ENCODE peak calls at places on chromosome 21, in five cellular contexts. One of them, this sample, is unnamed.
A peak's percentile ranks its signal among the peaks of the same experiment; 100 is the strongest.

GRCh38 chr21:35198004-35198403 is 148.9 kb upstream of the RUNX1 start:
- DNase-seq in H1: no peak
- DNase-seq in H7: no peak
- DNase-seq in lung microvascular endothelial cell: no peak
- DNase-seq in stimulated activated CD4-positive, alpha-beta T cell treated with anti-CD3 and anti-CD28 coated beads, Interleukin-4, amount 100 ng/mL, for 1 hour: no peak
- DNase-seq in this sample: peak; percentile 81

GRCh38 chr21:42471206-42471605 is 24.8 kb downstream of the RSPH1 start:
- DNase-seq in H1: no peak
- DNase-seq in H7: no peak
- DNase-seq in lung microvascular endothelial cell: no peak
- DNase-seq in stimulated activated CD4-positive, alpha-beta T cell treated with anti-CD3 and anti-CD28 coated beads, Interleukin-4, amount 100 ng/mL, for 1 hour: no peak
- DNase-seq in this sample: no peak

GRCh38 chr21:45366476-45366875 is 38.5 kb upstream of the COL18A1 start:
- DNase-seq in H1: no peak
- DNase-seq in H7: no peak
- DNase-seq in lung microvascular endothelial cell: no peak
- DNase-seq in stimulated activated CD4-positive, alpha-beta T cell treated with anti-CD3 and anti-CD28 coated beads, Interleukin-4, amount 100 ng/mL, for 1 hour: no peak
- DNase-seq in this sample: no peak

GRCh38 chr21:46304955-46305354 is 18.7 kb downstream of the C21orf58 start:
- DNase-seq in H1: no peak
- DNase-seq in H7: no peak
- DNase-seq in lung microvascular endothelial cell: no peak
- DNase-seq in stimulated activated CD4-positive, alpha-beta T cell treated with anti-CD3 and anti-CD28 coated beads, Interleukin-4, amount 100 ng/mL, for 1 hour: no peak
- DNase-seq in this sample: no peak

GRCh38 chr21:42171091-42172053 is 47.6 kb upstream of the ABCG1 start:
- DNase-seq in H1: no peak
- DNase-seq in H7: no peak
- DNase-seq in lung microvascular endothelial cell: peak; percentile 94
- DNase-seq in stimulated activated CD4-positive, alpha-beta T cell treated with anti-CD3 and anti-CD28 coated beads, Interleukin-4, amount 100 ng/mL, for 1 hour: no peak
- DNase-seq in this sample: no peak

GRCh38 chr21:29655577-29655976 is 284.2 kb downstream of the GRIK1 start:
- DNase-seq in H1: no peak
- DNase-seq in H7: no peak
- DNase-seq in lung microvascular endothelial cell: no peak
- DNase-seq in stimulated activated CD4-positive, alpha-beta T cell treated with anti-CD3 and anti-CD28 coated beads, Interleukin-4, amount 100 ng/mL, for 1 hour: no peak
- DNase-seq in this sample: no peak

GRCh38 chr21:34800797-34801518 is 132.2 kb downstream of the CLIC6 start:
- DNase-seq in H1: no peak
- DNase-seq in H7: no peak
- DNase-seq in lung microvascular endothelial cell: no peak
- DNase-seq in stimulated activated CD4-positive, alpha-beta T cell treated with anti-CD3 and anti-CD28 coated beads, Interleukin-4, amount 100 ng/mL, for 1 hour: no peak
- DNase-seq in this sample: no peak

GRCh38 chr21:26389971-26390641 is 183.0 kb downstream of the CYYR1 start:
- DNase-seq in H1: no peak
- DNase-seq in H7: no peak
- DNase-seq in lung microvascular endothelial cell: no peak
- DNase-seq in stimulated activated CD4-positive, alpha-beta T cell treated with anti-CD3 and anti-CD28 coated beads, Interleukin-4, amount 100 ng/mL, for 1 hour: no peak
- DNase-seq in this sample: peak; percentile 47

GRCh38 chr21:41845310-41846032 is 33.7 kb downstream of the PRDM15 start:
- DNase-seq in H1: no peak
- DNase-seq in H7: no peak
- DNase-seq in lung microvascular endothelial cell: no peak
- DNase-seq in stimulated activated CD4-positive, alpha-beta T cell treated with anti-CD3 and anti-CD28 coated beads, Interleukin-4, amount 100 ng/mL, for 1 hour: no peak
- DNase-seq in this sample: no peak

GRCh38 chr21:29664615-29665014 is 275.2 kb downstream of the GRIK1 start:
- DNase-seq in H1: no peak
- DNase-seq in H7: no peak
- DNase-seq in lung microvascular endothelial cell: peak; percentile 32
- DNase-seq in stimulated activated CD4-positive, alpha-beta T cell treated with anti-CD3 and anti-CD28 coated beads, Interleukin-4, amount 100 ng/mL, for 1 hour: no peak
- DNase-seq in this sample: no peak

GRCh38 chr21:36839123-36839522 is 127.3 kb downstream of the HLCS start:
- DNase-seq in H1: no peak
- DNase-seq in H7: no peak
- DNase-seq in lung microvascular endothelial cell: no peak
- DNase-seq in stimulated activated CD4-positive, alpha-beta T cell treated with anti-CD3 and anti-CD28 coated beads, Interleukin-4, amount 100 ng/mL, for 1 hour: no peak
- DNase-seq in this sample: peak; percentile 39

GRCh38 chr21:18499761-18500376 is 96.3 kb upstream of the TMPRSS15 start:
- DNase-seq in H1: no peak
- DNase-seq in H7: peak; percentile 2
- DNase-seq in lung microvascular endothelial cell: peak; percentile 47
- DNase-seq in stimulated activated CD4-positive, alpha-beta T cell treated with anti-CD3 and anti-CD28 coated beads, Interleukin-4, amount 100 ng/mL, for 1 hour: peak; percentile 7
- DNase-seq in this sample: no peak

GRCh38 chr21:37257526-37257966 is 9.6 kb downstream of the VPS26C start:
- DNase-seq in H1: no peak
- DNase-seq in H7: no peak
- DNase-seq in lung microvascular endothelial cell: peak; percentile 69
- DNase-seq in stimulated activated CD4-positive, alpha-beta T cell treated with anti-CD3 and anti-CD28 coated beads, Interleukin-4, amount 100 ng/mL, for 1 hour: no peak
- DNase-seq in this sample: no peak

GRCh38 chr21:34336756-34337391 is 26.9 kb upstream of the KCNE2 start:
- DNase-seq in H1: no peak
- DNase-seq in H7: no peak
- DNase-seq in lung microvascular endothelial cell: peak; percentile 42
- DNase-seq in stimulated activated CD4-positive, alpha-beta T cell treated with anti-CD3 and anti-CD28 coated beads, Interleukin-4, amount 100 ng/mL, for 1 hour: no peak
- DNase-seq in this sample: no peak

GRCh38 chr21:31548688-31549087 is 110.8 kb upstream of the SOD1 start:
- DNase-seq in H1: no peak
- DNase-seq in H7: no peak
- DNase-seq in lung microvascular endothelial cell: no peak
- DNase-seq in stimulated activated CD4-positive, alpha-beta T cell treated with anti-CD3 and anti-CD28 coated beads, Interleukin-4, amount 100 ng/mL, for 1 hour: no peak
- DNase-seq in this sample: no peak

GRCh38 chr21:41045534-41046268 is 122.3 kb upstream of the BACE2 start:
- DNase-seq in H1: peak; percentile 9
- DNase-seq in H7: peak; percentile 51
- DNase-seq in lung microvascular endothelial cell: no peak
- DNase-seq in stimulated activated CD4-positive, alpha-beta T cell treated with anti-CD3 and anti-CD28 coated beads, Interleukin-4, amount 100 ng/mL, for 1 hour: no peak
- DNase-seq in this sample: no peak

GRCh38 chr21:45845790-45846130 is 135.8 kb upstream of the COL6A1 start:
- DNase-seq in H1: no peak
- DNase-seq in H7: no peak
- DNase-seq in lung microvascular endothelial cell: no peak
- DNase-seq in stimulated activated CD4-positive, alpha-beta T cell treated with anti-CD3 and anti-CD28 coated beads, Interleukin-4, amount 100 ng/mL, for 1 hour: no peak
- DNase-seq in this sample: no peak

GRCh38 chr21:46089285-46089684 is 8.6 kb upstream of the COL6A2 start:
- DNase-seq in H1: no peak
- DNase-seq in H7: peak; percentile 26
- DNase-seq in lung microvascular endothelial cell: no peak
- DNase-seq in stimulated activated CD4-positive, alpha-beta T cell treated with anti-CD3 and anti-CD28 coated beads, Interleukin-4, amount 100 ng/mL, for 1 hour: no peak
- DNase-seq in this sample: no peak

GRCh38 chr21:36186506-36187399 is 30.1 kb downstream of the DOP1B start:
- DNase-seq in H1: no peak
- DNase-seq in H7: peak; percentile 59
- DNase-seq in lung microvascular endothelial cell: no peak
- DNase-seq in stimulated activated CD4-positive, alpha-beta T cell treated with anti-CD3 and anti-CD28 coated beads, Interleukin-4, amount 100 ng/mL, for 1 hour: no peak
- DNase-seq in this sample: no peak

GRCh38 chr21:42060166-42060565 is 11.0 kb upstream of the UMODL1 start:
- DNase-seq in H1: no peak
- DNase-seq in H7: no peak
- DNase-seq in lung microvascular endothelial cell: no peak
- DNase-seq in stimulated activated CD4-positive, alpha-beta T cell treated with anti-CD3 and anti-CD28 coated beads, Interleukin-4, amount 100 ng/mL, for 1 hour: no peak
- DNase-seq in this sample: no peak

GRCh38 chr21:29233611-29234540 is 64.8 kb upstream of the BACH1 start:
- DNase-seq in H1: no peak
- DNase-seq in H7: no peak
- DNase-seq in lung microvascular endothelial cell: no peak
- DNase-seq in stimulated activated CD4-positive, alpha-beta T cell treated with anti-CD3 and anti-CD28 coated beads, Interleukin-4, amount 100 ng/mL, for 1 hour: no peak
- DNase-seq in this sample: no peak

GRCh38 chr21:38492002-38492401 is 6.3 kb downstream of the ERG start:
- DNase-seq in H1: no peak
- DNase-seq in H7: no peak
- DNase-seq in lung microvascular endothelial cell: peak; percentile 35
- DNase-seq in stimulated activated CD4-positive, alpha-beta T cell treated with anti-CD3 and anti-CD28 coated beads, Interleukin-4, amount 100 ng/mL, for 1 hour: no peak
- DNase-seq in this sample: no peak

GRCh38 chr21:21101911-21102310 is 103.7 kb downstream of the NCAM2 start:
- DNase-seq in H1: no peak
- DNase-seq in H7: no peak
- DNase-seq in lung microvascular endothelial cell: no peak
- DNase-seq in stimulated activated CD4-positive, alpha-beta T cell treated with anti-CD3 and anti-CD28 coated beads, Interleukin-4, amount 100 ng/mL, for 1 hour: no peak
- DNase-seq in this sample: no peak

GRCh38 chr21:27021046-27021445 is 54.2 kb upstream of the ADAMTS5 start:
- DNase-seq in H1: no peak
- DNase-seq in H7: no peak
- DNase-seq in lung microvascular endothelial cell: no peak
- DNase-seq in stimulated activated CD4-positive, alpha-beta T cell treated with anti-CD3 and anti-CD28 coated beads, Interleukin-4, amount 100 ng/mL, for 1 hour: no peak
- DNase-seq in this sample: no peak

GRCh38 chr21:38800046-38800758 is 5.5 kb upstream of the ETS2 start:
- DNase-seq in H1: no peak
- DNase-seq in H7: no peak
- DNase-seq in lung microvascular endothelial cell: no peak
- DNase-seq in stimulated activated CD4-positive, alpha-beta T cell treated with anti-CD3 and anti-CD28 coated beads, Interleukin-4, amount 100 ng/mL, for 1 hour: no peak
- DNase-seq in this sample: no peak

GRCh38 chr21:46063227-46063626 is 34.7 kb upstream of the COL6A2 start:
- DNase-seq in H1: no peak
- DNase-seq in H7: peak; percentile 15
- DNase-seq in lung microvascular endothelial cell: no peak
- DNase-seq in stimulated activated CD4-positive, alpha-beta T cell treated with anti-CD3 and anti-CD28 coated beads, Interleukin-4, amount 100 ng/mL, for 1 hour: no peak
- DNase-seq in this sample: no peak

This sample was measured in AG09309.